ENCODE peak calls at places on chromosomes 3 and 15, in five cellular contexts. O, S, B, T and C are unnamed samples.

GRCh38 chr3:147410126-147410517 is 957 bp downstream of the ZIC1 start:
- DNase-seq in O (no peak), S (no peak), B (no peak), T (peak; percentile 47), C (no peak)

GRCh38 chr3:17466028-17466427 is 276.4 kb downstream of the TBC1D5 start:
- DNase-seq in O (no peak), S (no peak), B (no peak), T (no peak), C (peak; percentile 15)

GRCh38 chr3:4752201-4753072 is 226.8 kb upstream of the BHLHE40 start:
- DNase-seq in O (no peak), S (no peak), B (peak; percentile 18), T (no peak), C (no peak)

GRCh38 chr15:98292442-98293240 is 332.1 kb downstream of the ARRDC4 start:
- DNase-seq in O (peak; percentile 27), S (no peak), B (peak; percentile 70), T (peak; percentile 89), C (peak; percentile 5)

GRCh38 chr3:122932251-122932967 is 95.2 kb downstream of the SEMA5B start:
- DNase-seq in O (no peak), S (no peak), B (no peak), T (no peak), C (peak; percentile 12)

GRCh38 chr15:100905855-100906254 is 13.3 kb upstream of the LRRK1 start:
- DNase-seq in O (no peak), S (no peak), B (no peak), T (peak; percentile 35), C (no peak)

GRCh38 chr3:132006605-132007204 is 28.1 kb downstream of the CPNE4 start:
- DNase-seq in O (no peak), S (no peak), B (peak; percentile 52), T (peak; percentile 68), C (peak; percentile 23)

GRCh38 chr3:146052046-146052790 is 108.8 kb downstream of the PLOD2 start:
- DNase-seq in O (no peak), S (no peak), B (no peak), T (no peak), C (no peak)

GRCh38 chr3:178750639-178751038 is 214.4 kb downstream of the KCNMB2 start:
- DNase-seq in O (no peak), S (no peak), B (no peak), T (no peak), C (no peak)

GRCh38 chr15:68542771-68543544 is 35.8 kb upstream of the CORO2B start:
- DNase-seq in O (peak; percentile 83), S (no peak), B (no peak), T (no peak), C (peak; percentile 99)

GRCh38 chr3:178226094-178226493 is 310.1 kb upstream of the KCNMB2 start:
- DNase-seq in O (no peak), S (no peak), B (no peak), T (no peak), C (no peak)

GRCh38 chr3:47202542-47202941 is 38.6 kb upstream of the SETD2 start:
- DNase-seq in O (no peak), S (no peak), B (no peak), T (no peak), C (no peak)

GRCh38 chr3:170154084-170154483 is 27.4 kb downstream of the PHC3 start:
- DNase-seq in O (no peak), S (no peak), B (no peak), T (no peak), C (no peak)

GRCh38 chr3:32160706-32161105 is 54.3 kb downstream of the GPD1L start:
- DNase-seq in O (no peak), S (no peak), B (no peak), T (no peak), C (no peak)

GRCh38 chr15:63514533-63514943 is 10.1 kb downstream of the USP3 start:
- DNase-seq in O (peak; percentile 62), S (no peak), B (no peak), T (no peak), C (no peak)

GRCh38 chr3:63521657-63522056 is 130.8 kb upstream of the SNTN start:
- DNase-seq in O (no peak), S (no peak), B (no peak), T (no peak), C (no peak)

GRCh38 chr15:101001796-101002195 is 82.6 kb downstream of the LRRK1 start:
- DNase-seq in O (no peak), S (no peak), B (no peak), T (no peak), C (no peak)

GRCh38 chr3:197835509-197835908 is 44.5 kb downstream of the LRCH3 start:
- DNase-seq in O (no peak), S (no peak), B (no peak), T (no peak), C (no peak)

GRCh38 chr3:66470285-66470684 is 30.5 kb downstream of the LRIG1 start:
- DNase-seq in O (no peak), S (no peak), B (no peak), T (no peak), C (no peak)

GRCh38 chr15:80233511-80234080 is 18.4 kb downstream of the CTXND1 start:
- DNase-seq in O (no peak), S (no peak), B (no peak), T (no peak), C (no peak)

GRCh38 chr15:76439542-76439941 is 103.0 kb downstream of the ISL2 start:
- DNase-seq in O (no peak), S (no peak), B (no peak), T (peak; percentile 84), C (no peak)

GRCh38 chr3:171824824-171825221 is 14.5 kb upstream of the PLD1 start:
- DNase-seq in O (no peak), S (no peak), B (no peak), T (no peak), C (peak; percentile 54)

GRCh38 chr3:114827495-114827894 is 319.6 kb downstream of the ZBTB20 start:
- DNase-seq in O (no peak), S (no peak), B (peak; percentile 59), T (peak; percentile 80), C (peak; percentile 19)

GRCh38 chr15:67248106-67248505 is 6.4 kb downstream of the AAGAB start:
- DNase-seq in O (no peak), S (no peak), B (no peak), T (no peak), C (no peak)

GRCh38 chr15:69595009-69595825 is 142.6 kb downstream of the RPLP1 start:
- DNase-seq in O (peak; percentile 82), S (no peak), B (peak; percentile 78), T (no peak), C (no peak)
- TF ChIP-seq CTCF in O (no peak), S (no peak), B (no peak), T (no peak), C (no peak)

DNA sequence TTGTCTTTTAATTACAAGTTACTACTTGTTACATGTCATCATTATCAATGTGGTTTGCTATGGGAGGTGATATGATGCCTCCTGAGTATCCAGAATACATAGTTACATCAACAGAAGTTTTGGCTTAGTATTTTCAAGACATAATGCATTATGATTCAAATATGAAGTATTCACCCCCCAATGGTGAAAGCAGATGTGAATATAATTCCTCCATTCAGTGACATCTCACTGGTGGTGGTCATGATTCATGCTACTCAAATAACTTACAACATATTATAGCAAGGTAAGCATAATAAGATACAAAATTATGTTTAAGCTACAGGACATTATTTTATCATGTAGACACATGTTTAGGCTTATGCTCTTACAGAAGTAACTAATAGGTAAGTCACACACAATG is 34.9 kb upstream of the TTBK2 start:
- DNase-seq in O (no peak), S (no peak), B (no peak), T (no peak), C (peak; percentile 59)
- H3K36me3 ChIP-seq in O (peaks cover 96% of the 10 kb centered on the region), S (peaks cover 29% of the 10 kb centered on the region), B (peaks cover 54% of the 10 kb centered on the region), T (peaks cover 7% of the 10 kb centered on the region), C (peaks cover 50% of the 10 kb centered on the region)

GRCh38 chr15:65377105-65377975 is 462 bp downstream of the IGDCC3 start:
- DNase-seq in O (no peak), S (no peak), B (peak; percentile 76), T (peak; percentile 81), C (no peak)
- H3K27me3 ChIP-seq in O (no peaks in the 10 kb centered on the region), S (peaks cover 17% of the 10 kb centered on the region), B (no peaks in the 10 kb centered on the region), T (peaks cover 43% of the 10 kb centered on the region), C (peaks cover 55% of the 10 kb centered on the region)

DNA sequence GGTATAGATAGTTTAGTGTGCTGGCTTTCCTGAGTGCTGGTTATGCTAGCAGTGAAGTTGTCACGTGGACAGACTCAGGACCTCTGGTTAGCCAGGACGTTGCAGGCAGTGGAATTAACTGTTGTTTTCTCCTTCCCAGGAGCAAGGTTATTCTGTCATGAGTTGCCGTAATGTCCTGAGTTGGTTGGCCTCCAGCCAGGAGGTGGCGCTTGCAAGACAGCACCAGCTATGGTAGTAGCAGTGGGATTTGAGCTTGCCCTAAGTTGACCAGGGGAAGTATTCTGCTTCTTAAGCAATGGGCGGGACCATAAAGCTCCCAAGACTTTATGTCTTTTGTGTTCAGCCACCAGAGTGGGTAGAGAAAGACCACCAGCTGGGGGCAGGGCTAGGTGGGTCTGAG is 240.7 kb upstream of the DNAJC19 start:
- DNase-seq in O (no peak), S (no peak), B (no peak), T (peak; percentile 52), C (no peak)
- TF ChIP-seq CTCF in O (no peak), S (no peak), B (no peak), T (peak; percentile 62), C (no peak)

GRCh38 chr3:58109752-58110151 is 101.0 kb downstream of the DNASE1L3 start:
- DNase-seq in O (no peak), S (no peak), B (no peak), T (no peak), C (no peak)
- H3K36me3 ChIP-seq in O (peaks cover 83% of the 10 kb centered on the region), S (peaks cover 26% of the 10 kb centered on the region), B (peaks cover 20% of the 10 kb centered on the region), T (peaks cover 58% of the 10 kb centered on the region), C (peaks cover 93% of the 10 kb centered on the region)

GRCh38 chr3:128434524-128434923 is 32.2 kb downstream of the DNAJB8 start:
- DNase-seq in O (no peak), S (no peak), B (no peak), T (no peak), C (no peak)
- H3K27me3 ChIP-seq in O (no peaks in the 10 kb centered on the region), S (peaks cover 8% of the 10 kb centered on the region), B (peaks cover 60% of the 10 kb centered on the region), T (peaks cover 45% of the 10 kb centered on the region), C (peaks cover 56% of the 10 kb centered on the region)

GRCh38 chr3:377158-377561 is 180.6 kb downstream of the CHL1 start:
- DNase-seq in O (no peak), S (no peak), B (peak; percentile 19), T (peak; percentile 63), C (no peak)
- TF ChIP-seq CTCF in O (no peak), S (no peak), B (peak; percentile 9), T (peak; percentile 70), C (peak; percentile 43)